ENCODE peak calls at places on chromosome 17, in nine cellular contexts. C is neural progenitor cell; N is endothelial cell; X is breast epithelium; I is renal cortical epithelial cell; B is iris pigment epithelial cell; U is CD4-positive, alpha-beta memory T cell; J is left colon; Y is nucleus accumbens. F is an unnamed sample.

GRCh38 chr17:40314557-40314953 is 5.6 kb downstream of the RARA start:
- DNase-seq in C (no peak), N (no peak), X (peak), I (peak), B (peak), U (peak), J (peak), Y (no peak), F (no peak)

GRCh38 chr17:8894673-8895578 is 27.5 kb upstream of the PIK3R6 start:
- DNase-seq in C (peak), N (peak), X (peak), I (peak), B (peak), U (no peak), J (peak), Y (peak), F (peak)

GRCh38 chr17:72876413-72876812 is 216.1 kb downstream of the SLC39A11 start:
- DNase-seq in C (no peak), N (no peak), X (no peak), I (no peak), B (no peak), U (no peak), J (no peak), Y (no peak), F (no peak)

GRCh38 chr17:20310481-20310880 is 156.9 kb downstream of the LGALS9B start:
- DNase-seq in C (no peak), N (no peak), X (no peak), I (no peak), B (no peak), U (no peak), J (no peak), Y (no peak), F (no peak)

GRCh38 chr17:45750779-45751440 is 33.2 kb upstream of the CRHR1 start:
- DNase-seq in C (no peak), N (no peak), X (no peak), I (no peak), B (no peak), U (no peak), J (no peak), Y (no peak), F (no peak)

GRCh38 chr17:30344283-30345088 is 10.6 kb upstream of the TMIGD1 start:
- DNase-seq in C (no peak), N (peak), X (no peak), I (peak), B (peak), U (no peak), J (peak), Y (peak), F (peak)

GRCh38 chr17:45008191-45008590 is 40.1 kb upstream of the C1QL1 start:
- DNase-seq in C (no peak), N (no peak), X (no peak), I (no peak), B (no peak), U (no peak), J (no peak), Y (no peak), F (no peak)

GRCh38 chr17:15918661-15919259 is 26.2 kb upstream of the ADORA2B start:
- DNase-seq in C (no peak), N (no peak), X (no peak), I (no peak), B (no peak), U (no peak), J (peak), Y (no peak), F (no peak)

GRCh38 chr17:79079421-79080200 is 5.0 kb downstream of the ENGASE start:
- DNase-seq in C (no peak), N (no peak), X (no peak), I (no peak), B (no peak), U (no peak), J (no peak), Y (no peak), F (no peak)

F was measured in amygdala.